ENCODE peak calls at places on chromosomes 12 and 14, in seven cellular contexts. J is suprapubic skin, H is A549, U is lower lobe of right lung, L is H1, X is colonic mucosa, O is right cardiac atrium. C is an unnamed sample.

GRCh38 chr12:10750385-10750727 is 27.2 kb upstream of the YBX3 start:
- DNase-seq in X (no peak), U (no peak), O (no peak), L (no peak), H (no peak), J (no peak), C (no peak)

GRCh38 chr14:54253195-54253947 is 143.4 kb upstream of the CDKN3 start:
- DNase-seq in O (no peak), L (no peak), H (peak), X (no peak), U (no peak), J (no peak), C (peak)

GRCh38 chr12:14995583-14996425 is 23.0 kb downstream of the PDE6H start:
- DNase-seq in O (no peak), J (no peak), H (peak), X (no peak), U (no peak), L (no peak), C (no peak)

GRCh38 chr14:88804035-88804434 is 11.3 kb upstream of the EML5 start:
- DNase-seq in X (no peak), J (no peak), H (no peak), U (no peak), O (no peak), L (no peak), C (no peak)

GRCh38 chr12:25712169-25712568 is 159.1 kb upstream of the LMNTD1 start:
- DNase-seq in U (no peak), L (no peak), O (no peak), H (no peak), X (no peak), J (no peak), C (no peak)

GRCh38 chr12:54201001-54201794 is 12.4 kb upstream of the SMUG1 start:
- DNase-seq in O (peak), U (peak), J (no peak), H (peak), X (peak), L (peak), C (no peak)

GRCh38 chr14:91230363-91231035 is 14.0 kb downstream of the GPR68 start:
- DNase-seq in L (no peak), J (no peak), H (no peak), O (no peak), U (no peak), X (no peak), C (no peak)

GRCh38 chr12:218728-219590 is 5.0 kb upstream of the SLC6A12 start:
- DNase-seq in U (no peak), O (no peak), X (no peak), L (no peak), J (no peak), H (no peak), C (no peak)

GRCh38 chr14:68574906-68575305 is 218.0 kb downstream of the ZFP36L1 start:
- DNase-seq in J (no peak), X (no peak), O (no peak), L (no peak), H (no peak), U (no peak), C (no peak)
- H3K27ac ChIP-seq in J (no peak), X (no peak), O (no peak), L (no peak), H (peak), U (peak), C (no peak)

GRCh38 chr14:21537088-21537424 is 10.9 kb upstream of the SALL2 start:
- DNase-seq in L (no peak), J (no peak), U (no peak), O (no peak), H (no peak), X (no peak), C (no peak)
- H3K27ac ChIP-seq in L (peak), J (no peak), U (no peak), O (no peak), H (no peak), X (no peak), C (no peak)

GRCh38 chr12:130968611-130969010 is 14.9 kb downstream of the ADGRD1 start:
- DNase-seq in U (no peak), H (no peak), X (no peak), O (no peak), J (peak), L (no peak), C (no peak)
- H3K27ac ChIP-seq in U (no peak), H (no peak), X (no peak), O (no peak), J (no peak), L (no peak), C (no peak)

GRCh38 chr14:23035303-23036164 is 834 bp upstream of the PSMB5 start:
- DNase-seq in U (no peak), J (no peak), L (no peak), X (no peak), H (no peak), O (no peak), C (no peak)
- H3K27ac ChIP-seq in U (peak), J (peak), L (peak), X (peak), H (peak), O (peak), C (peak)

GRCh38 chr12:52691765-52692150 is 11.6 kb upstream of the KRT1 start:
- DNase-seq in H (no peak), J (no peak), L (no peak), O (no peak), U (no peak), X (no peak), C (no peak)
- H3K27ac ChIP-seq in H (no peak), J (no peak), L (no peak), O (no peak), U (no peak), X (no peak), C (no peak)

GRCh38 chr12:20628999-20629398 is 66.1 kb upstream of the SLCO1C1 start:
- DNase-seq in O (no peak), H (no peak), X (no peak), U (no peak), L (no peak), J (no peak), C (no peak)

GRCh38 chr12:20629414-20630156 is 65.5 kb upstream of the SLCO1C1 start:
- DNase-seq in J (no peak), O (peak), X (peak), H (peak), L (no peak), U (no peak), C (peak)

GRCh38 chr12:20627001-20627588 is 68.0 kb upstream of the SLCO1C1 start:
- DNase-seq in X (peak), J (no peak), O (no peak), U (no peak), H (no peak), L (no peak), C (no peak)

GRCh38 chr12:20625531-20625930 is 69.6 kb upstream of the SLCO1C1 start:
- DNase-seq in O (no peak), H (no peak), X (no peak), J (no peak), U (no peak), L (no peak), C (no peak)

GRCh38 chr12:20628388-20628787 is 66.7 kb upstream of the SLCO1C1 start:
- DNase-seq in J (no peak), X (no peak), U (no peak), L (no peak), O (no peak), H (no peak), C (no peak)
- H3K27ac ChIP-seq in J (no peak), X (peak), U (no peak), L (no peak), O (no peak), H (peak), C (no peak)